ENCODE peak calls at places on chromosomes 1 and 21, in ten cellular contexts. T, P, B, X, W, G, J, Z, A and S are unnamed samples.
A peak's percentile ranks its signal among the peaks of the same experiment; 100 is the strongest.

GRCh38 chr1:93774707-93775106 is 93.1 kb upstream of the BCAR3 start:
- DNase-seq in T (no peak), P (no peak), B (no peak), X (no peak), W (no peak), G (no peak), J (no peak), Z (no peak), A (no peak), S (no peak)

GRCh38 chr1:239545466-239545865 is 159.1 kb downstream of the CHRM3 start:
- DNase-seq in T (no peak), P (no peak), B (no peak), X (no peak), W (no peak), G (no peak), J (no peak), Z (peak; percentile 91), A (no peak), S (no peak)

GRCh38 chr1:41662656-41663437 is 178.4 kb upstream of the EDN2 start:
- DNase-seq in T (no peak), P (peak; percentile 26), B (no peak), X (peak; percentile 95), W (no peak), G (peak; percentile 47), J (peak; percentile 70), Z (peak; percentile 90), A (no peak), S (peak; percentile 34)

GRCh38 chr1:113912594-113913311 is 7.6 kb downstream of the DCLRE1B start:
- DNase-seq in T (no peak), P (peak; percentile 21), B (no peak), X (no peak), W (no peak), G (peak; percentile 43), J (no peak), Z (no peak), A (no peak), S (peak; percentile 28)

GRCh38 chr1:243407284-243408018 is 151.6 kb downstream of the SDCCAG8 start:
- DNase-seq in T (no peak), P (no peak), B (no peak), X (no peak), W (no peak), G (no peak), J (no peak), Z (peak; percentile 61), A (no peak), S (no peak)

GRCh38 chr1:46526013-46526688 is 25.3 kb downstream of the KNCN start:
- DNase-seq in T (no peak), P (no peak), B (no peak), X (no peak), W (no peak), G (no peak), J (peak; percentile 33), Z (no peak), A (no peak), S (no peak)

GRCh38 chr1:241213147-241213546 is 143.9 kb downstream of the RGS7 start:
- DNase-seq in T (no peak), P (no peak), B (no peak), X (no peak), W (no peak), G (no peak), J (no peak), Z (peak; percentile 69), A (no peak), S (no peak)

GRCh38 chr21:36627242-36627641 is 71.7 kb upstream of the SIM2 start:
- DNase-seq in T (no peak), P (no peak), B (no peak), X (no peak), W (no peak), G (no peak), J (no peak), Z (peak; percentile 88), A (no peak), S (no peak)

GRCh38 chr1:160746870-160747500 is 7.9 kb downstream of the SLAMF7 start:
- DNase-seq in T (no peak), P (no peak), B (no peak), X (no peak), W (no peak), G (no peak), J (no peak), Z (no peak), A (no peak), S (no peak)

GRCh38 chr1:6041432-6042062 is 4.1 kb upstream of the KCNAB2 start:
- DNase-seq in T (no peak), P (no peak), B (no peak), X (peak; percentile 75), W (no peak), G (no peak), J (peak; percentile 78), Z (peak; percentile 38), A (no peak), S (no peak)

GRCh38 chr1:89615676-89616598 is 17.0 kb upstream of the LRRC8C start:
- DNase-seq in T (no peak), P (no peak), B (no peak), X (no peak), W (no peak), G (no peak), J (peak; percentile 19), Z (peak; percentile 43), A (no peak), S (no peak)

GRCh38 chr1:3889952-3890351 is 10.1 kb downstream of the C1orf174 start:
- DNase-seq in T (no peak), P (no peak), B (no peak), X (no peak), W (no peak), G (no peak), J (no peak), Z (no peak), A (no peak), S (no peak)

GRCh38 chr1:154193821-154194220 is 1.9 kb upstream of the TPM3 start:
- DNase-seq in T (no peak), P (peak; percentile 72), B (no peak), X (no peak), W (no peak), G (no peak), J (no peak), Z (peak; percentile 29), A (no peak), S (no peak)

GRCh38 chr1:116433283-116434257 is 60.5 kb downstream of the ATP1A1 start:
- DNase-seq in T (no peak), P (peak; percentile 86), B (no peak), X (peak; percentile 93), W (no peak), G (peak; percentile 65), J (no peak), Z (peak; percentile 42), A (no peak), S (peak; percentile 98)

GRCh38 chr1:3323021-3323790 is 131.3 kb upstream of the ARHGEF16 start:
- DNase-seq in T (no peak), P (peak; percentile 52), B (no peak), X (no peak), W (no peak), G (peak; percentile 64), J (no peak), Z (no peak), A (no peak), S (no peak)

GRCh38 chr1:85571181-85571540 is 9.4 kb upstream of the CCN1 start:
- DNase-seq in T (no peak), P (no peak), B (no peak), X (no peak), W (no peak), G (no peak), J (no peak), Z (peak; percentile 35), A (no peak), S (no peak)

GRCh38 chr1:29931477-29932175 is 695.3 kb downstream of the PTPRU start:
- DNase-seq in T (no peak), P (no peak), B (no peak), X (peak; percentile 64), W (no peak), G (no peak), J (no peak), Z (no peak), A (no peak), S (no peak)